ENCODE peak calls at places on chromosomes 3 and 15, in seven cellular contexts. X is activated T-cell treated with anti-CD3 and anti-CD28 coated beads for 24 hours, D is astrocyte of the spinal cord, Z is testis, A is ovary, V is Calu3, C is T-helper 2 cell. K is an unnamed sample.
A peak's percentile ranks its signal among the peaks of the same experiment; 100 is the strongest.

GRCh38 chr3:193951859-193952258 is 184.1 kb upstream of the HES1 start:
- DNase-seq in X (no peak), D (no peak), Z (no peak), A (no peak), V (no peak), C (no peak), K (no peak)

GRCh38 chr3:54042259-54042823 is 80.0 kb upstream of the CACNA2D3 start:
- DNase-seq in X (no peak), D (no peak), Z (no peak), A (no peak), V (no peak), C (no peak), K (no peak)

GRCh38 chr3:149784064-149784704 is 8.2 kb downstream of the ANKUB1 start:
- DNase-seq in X (no peak), D (no peak), Z (no peak), A (no peak), V (no peak), C (no peak), K (no peak)

GRCh38 chr3:10093678-10094077 is 14.4 kb downstream of the FANCD2OS start:
- DNase-seq in X (no peak), D (no peak), Z (no peak), A (no peak), V (no peak), C (no peak), K (no peak)

GRCh38 chr3:46643701-46644100 is 31.4 kb downstream of the FAM240A start:
- DNase-seq in X (no peak), D (no peak), Z (no peak), A (no peak), V (no peak), C (no peak), K (no peak)

GRCh38 chr15:75056036-75056435 is 32.6 kb downstream of the PPCDC start:
- DNase-seq in X (no peak), D (no peak), Z (peak; percentile 69), A (peak; percentile 34), V (no peak), C (no peak), K (no peak)

GRCh38 chr3:143121240-143122088 is 1.9 kb downstream of the CHST2 start:
- DNase-seq in X (peak; percentile 60), D (peak; percentile 55), Z (peak; percentile 62), A (peak; percentile 67), V (peak; percentile 35), C (peak; percentile 51), K (peak; percentile 47)

GRCh38 chr3:118525096-118525495 is 509.6 kb downstream of the IGSF11 start:
- DNase-seq in X (no peak), D (no peak), Z (no peak), A (no peak), V (no peak), C (no peak), K (no peak)

GRCh38 chr15:40693904-40694705 is 869 bp upstream of the RAD51 start:
- DNase-seq in X (no peak), D (no peak), Z (peak; percentile 26), A (no peak), V (no peak), C (no peak), K (peak; percentile 25)

GRCh38 chr3:54358327-54358726 is 236.0 kb downstream of the CACNA2D3 start:
- DNase-seq in X (no peak), D (no peak), Z (no peak), A (peak; percentile 49), V (no peak), C (no peak), K (no peak)

GRCh38 chr15:70091649-70092461 is 5.9 kb downstream of the TLE3 start:
- DNase-seq in X (no peak), D (no peak), Z (no peak), A (no peak), V (peak; percentile 28), C (no peak), K (no peak)

GRCh38 chr3:25904248-25904647 is 114.4 kb downstream of the OXSM start:
- DNase-seq in X (no peak), D (no peak), Z (no peak), A (no peak), V (peak; percentile 6), C (no peak), K (no peak)

GRCh38 chr3:194344012-194344411 is 7.1 kb downstream of the CPN2 start:
- DNase-seq in X (peak; percentile 60), D (peak; percentile 55), Z (peak; percentile 88), A (peak; percentile 87), V (peak; percentile 94), C (peak; percentile 64), K (no peak)

GRCh38 chr3:147775816-147776530 is 366.8 kb downstream of the ZIC1 start:
- DNase-seq in X (no peak), D (peak; percentile 20), Z (no peak), A (no peak), V (no peak), C (no peak), K (no peak)

GRCh38 chr15:45635191-45635638 is 386 bp downstream of the SQOR start:
- DNase-seq in X (peak; percentile 40), D (no peak), Z (peak; percentile 70), A (peak; percentile 56), V (peak; percentile 85), C (peak; percentile 53), K (peak; percentile 60)

GRCh38 chr15:81163961-81164800 is 30.1 kb downstream of the CFAP161 start:
- DNase-seq in X (no peak), D (peak; percentile 71), Z (no peak), A (no peak), V (peak; percentile 20), C (no peak), K (no peak)

GRCh38 chr15:77375133-77375532 is 44.8 kb downstream of the PEAK1 start:
- DNase-seq in X (no peak), D (no peak), Z (no peak), A (no peak), V (no peak), C (no peak), K (no peak)

GRCh38 chr3:164550857-164551256 is 527.4 kb downstream of the SI start:
- DNase-seq in X (no peak), D (no peak), Z (no peak), A (no peak), V (no peak), C (no peak), K (no peak)

GRCh38 chr3:32844914-32845313 is 27.1 kb downstream of the TRIM71 start:
- DNase-seq in X (no peak), D (no peak), Z (no peak), A (no peak), V (no peak), C (no peak), K (no peak)

GRCh38 chr3:107373896-107374295 is 3.3 kb upstream of the CCDC54 start:
- DNase-seq in X (no peak), D (no peak), Z (no peak), A (no peak), V (peak; percentile 61), C (no peak), K (no peak)

GRCh38 chr15:31294067-31294466 is 32.6 kb upstream of the KLF13 start:
- DNase-seq in X (no peak), D (no peak), Z (no peak), A (no peak), V (no peak), C (no peak), K (no peak)

GRCh38 chr3:12663311-12663935 is 494 bp downstream of the RAF1 start:
- DNase-seq in X (no peak), D (no peak), Z (peak; percentile 58), A (peak; percentile 66), V (peak; percentile 42), C (no peak), K (peak; percentile 5)

GRCh38 chr15:59317211-59317610 is 55.5 kb downstream of the MYO1E start:
- DNase-seq in X (no peak), D (no peak), Z (no peak), A (no peak), V (no peak), C (no peak), K (no peak)

GRCh38 chr15:69812881-69813280 is 284.8 kb downstream of the TLE3 start:
- DNase-seq in X (no peak), D (no peak), Z (peak; percentile 18), A (no peak), V (no peak), C (no peak), K (no peak)

GRCh38 chr3:158672293-158673176 is at the start of gene LXN:
- DNase-seq in X (peak; percentile 68), D (peak; percentile 87), Z (peak; percentile 85), A (peak; percentile 85), V (peak; percentile 96), C (peak; percentile 63), K (peak; percentile 72)

GRCh38 chr3:130539005-130539404 is 22.0 kb downstream of the COL6A6 start:
- DNase-seq in X (peak; percentile 12), D (peak; percentile 31), Z (peak; percentile 74), A (no peak), V (peak; percentile 83), C (no peak), K (no peak)

GRCh38 chr3:80014576-80014975 is 246.8 kb upstream of the ROBO1 start:
- DNase-seq in X (no peak), D (peak; percentile 54), Z (no peak), A (no peak), V (no peak), C (no peak), K (no peak)

GRCh38 chr15:43518073-43518761 is 809 bp downstream of the MAP1A start:
- DNase-seq in X (no peak), D (peak; percentile 54), Z (no peak), A (peak; percentile 52), V (no peak), C (no peak), K (no peak)